ENCODE peak calls at places on chromosomes 3 and 15, in five cellular contexts. L is cardiac fibroblast, Y is dermis blood vessel endothelial cell, K is psoas muscle, R is T follicular helper cell. E is an unnamed sample.

GRCh38 chr3:142930510-142930909 is 33.0 kb downstream of the PAQR9 start:
- DNase-seq in R (no peak), K (no peak), L (peak; percentile 4), Y (no peak), E (no peak)

GRCh38 chr3:177335728-177336127 is 138.4 kb upstream of the TBL1XR1 start:
- DNase-seq in R (no peak), L (peak; percentile 56), Y (no peak), K (no peak), E (no peak)

GRCh38 chr3:126526668-126527005 is 2.7 kb downstream of the CHST13 start:
- DNase-seq in R (no peak), L (no peak), Y (no peak), K (no peak), E (peak; percentile 3)

GRCh38 chr15:60875681-60876080 is 353.4 kb downstream of the RORA start:
- DNase-seq in K (no peak), L (no peak), R (no peak), Y (no peak), E (no peak)

GRCh38 chr15:38254065-38254883 is 1.6 kb downstream of the SPRED1 start:
- DNase-seq in L (peak; percentile 71), K (no peak), R (peak; percentile 10), Y (peak; percentile 58), E (peak; percentile 39)

GRCh38 chr15:75309711-75310110 is 26.2 kb upstream of the COMMD4 start:
- DNase-seq in R (no peak), K (no peak), Y (no peak), L (peak; percentile 10), E (no peak)

GRCh38 chr15:89108865-89109660 is 20.8 kb downstream of the ABHD2 start:
- DNase-seq in Y (no peak), R (no peak), K (no peak), L (no peak), E (no peak)

GRCh38 chr3:42097166-42097946 is 6.2 kb downstream of the TRAK1 start:
- DNase-seq in Y (peak; percentile 63), K (no peak), R (no peak), L (peak; percentile 49), E (no peak)

GRCh38 chr3:177419904-177420601 is 222.8 kb upstream of the TBL1XR1 start:
- DNase-seq in Y (no peak), K (no peak), L (no peak), R (no peak), E (no peak)

GRCh38 chr15:36156855-36157521 is 422.4 kb upstream of the CDIN1 start:
- DNase-seq in R (no peak), Y (no peak), K (peak; percentile 9), L (peak; percentile 86), E (peak; percentile 63)

GRCh38 chr3:62586356-62586755 is 213.0 kb upstream of the FEZF2 start:
- DNase-seq in R (no peak), L (peak; percentile 76), K (no peak), Y (no peak), E (no peak)

GRCh38 chr15:29087521-29088285 is 181.9 kb downstream of the NSMCE3 start:
- DNase-seq in R (no peak), Y (no peak), L (no peak), K (no peak), E (no peak)

E was measured in heart left ventricle.